ENCODE peak calls at places on chromosome 3, in four cellular contexts. J is heart right ventricle, R is globus pallidus, U is progenitor cell of endocrine pancreas. H is an unnamed sample.

GRCh38 chr3:94607778-94608177 is 544.9 kb downstream of the NSUN3 start:
- DNase-seq in J (no peak), R (no peak), U (no peak), H (no peak)

GRCh38 chr3:132395126-132395525 is 22.2 kb upstream of the DNAJC13 start:
- DNase-seq in J (no peak), R (no peak), U (no peak), H (no peak)

GRCh38 chr3:58059349-58060321 is 51.4 kb downstream of the FLNB start:
- DNase-seq in J (no peak), R (no peak), U (peak; percentile 23), H (no peak)

GRCh38 chr3:51709675-51710074 is 2.8 kb downstream of the GRM2 start:
- DNase-seq in J (no peak), R (no peak), U (no peak), H (no peak)

GRCh38 chr3:175764722-175765121 is 905.6 kb downstream of the NAALADL2 start:
- DNase-seq in J (no peak), R (no peak), U (no peak), H (no peak)

GRCh38 chr3:101646726-101647125 is 30.2 kb downstream of the ZBTB11 start:
- DNase-seq in J (no peak), R (no peak), U (no peak), H (no peak)

GRCh38 chr3:124298951-124299350 is 307.0 kb upstream of the ROPN1 start:
- DNase-seq in J (peak; percentile 17), R (no peak), U (no peak), H (no peak)

GRCh38 chr3:14410501-14411165 is 8.2 kb downstream of the SLC6A6 start:
- DNase-seq in J (no peak), R (no peak), U (no peak), H (no peak)